ENCODE peak calls at places on chromosome 13, in five cellular contexts. N, T, G, J and Z are unnamed samples.

GRCh38 chr13:113121183-113121927 is 1.2 kb upstream of the F10 start:
- DNase-seq in J (no peak), N (no peak), G (no peak), T (no peak), Z (no peak)

GRCh38 chr13:35699805-35700204 is 223.3 kb upstream of the MAB21L1 start:
- DNase-seq in G (no peak), N (no peak), T (no peak), J (no peak), Z (peak; percentile 96)

GRCh38 chr13:21022694-21023325 is 38.6 kb downstream of the LATS2 start:
- DNase-seq in G (no peak), J (no peak), T (no peak), N (no peak), Z (no peak)

GRCh38 chr13:106047859-106048258 is 487.6 kb downstream of the EFNB2 start:
- DNase-seq in T (no peak), J (no peak), N (no peak), G (no peak), Z (no peak)

GRCh38 chr13:98961204-98962105 is 16.4 kb downstream of the DOCK9 start:
- DNase-seq in N (no peak), T (no peak), G (no peak), J (no peak), Z (no peak)

GRCh38 chr13:77544365-77544764 is 8.9 kb downstream of the SCEL start:
- DNase-seq in T (no peak), G (no peak), J (no peak), N (no peak), Z (no peak)

GRCh38 chr13:40611004-40611403 is 55.4 kb downstream of the FOXO1 start:
- DNase-seq in J (no peak), T (no peak), N (no peak), G (no peak), Z (no peak)

GRCh38 chr13:84366484-84366883 is 484.2 kb upstream of the SLITRK1 start:
- DNase-seq in N (no peak), G (no peak), J (no peak), T (no peak), Z (no peak)

GRCh38 chr13:89751537-89751936 is 1596.0 kb upstream of the MIR17HG start:
- DNase-seq in G (no peak), J (no peak), N (no peak), T (no peak), Z (no peak)

GRCh38 chr13:51370116-51370515 is 30.6 kb downstream of the SERPINE3 start:
- DNase-seq in G (no peak), T (no peak), N (no peak), J (no peak), Z (no peak)

GRCh38 chr13:74641586-74641985 is 507.4 kb upstream of the KLF12 start:
- DNase-seq in T (no peak), N (no peak), J (no peak), G (no peak), Z (no peak)